ENCODE peak calls at places on chromosomes 6 and 20, in six cellular contexts. V, O, L, R, K and T are unnamed samples.

GRCh38 chr20:34562643-34563042 is 4.1 kb downstream of the MAP1LC3A start:
- DNase-seq in K (no peak), V (peak; percentile 78), O (no peak), R (peak; percentile 31), L (no peak), T (no peak)

GRCh38 chr6:40343318-40343886 is 243.8 kb downstream of the LRFN2 start:
- DNase-seq in K (no peak), L (no peak), O (no peak), R (no peak), V (peak; percentile 4), T (no peak)

GRCh38 chr20:4601630-4602296 is 119.9 kb upstream of the PRND start:
- DNase-seq in R (no peak), L (no peak), V (peak; percentile 44), O (peak; percentile 44), K (no peak), T (no peak)

GRCh38 chr6:40822619-40823018 is 216.4 kb downstream of the UNC5CL start:
- DNase-seq in V (no peak), O (no peak), R (no peak), K (no peak), L (no peak), T (no peak)

GRCh38 chr6:132964868-132965382 is 150.6 kb downstream of the RPS12 start:
- DNase-seq in R (no peak), O (no peak), V (no peak), L (no peak), K (no peak), T (no peak)

GRCh38 chr6:116475151-116475550 is 14.0 kb downstream of the CALHM6 start:
- DNase-seq in K (no peak), R (no peak), V (no peak), O (no peak), L (no peak), T (no peak)

GRCh38 chr20:32574296-32575226 is 10.6 kb downstream of the NOL4L start:
- DNase-seq in K (no peak), V (no peak), O (no peak), R (no peak), L (peak; percentile 85), T (no peak)

GRCh38 chr20:51624157-51624731 is 81.7 kb upstream of the NFATC2 start:
- DNase-seq in R (peak; percentile 59), K (peak; percentile 53), V (peak; percentile 77), L (peak; percentile 84), O (peak; percentile 61), T (no peak)

GRCh38 chr6:105077592-105078463 is 102.0 kb downstream of the POPDC3 start:
- DNase-seq in L (peak; percentile 23), R (peak; percentile 51), K (no peak), O (peak; percentile 44), V (peak; percentile 31), T (no peak)

DNA sequence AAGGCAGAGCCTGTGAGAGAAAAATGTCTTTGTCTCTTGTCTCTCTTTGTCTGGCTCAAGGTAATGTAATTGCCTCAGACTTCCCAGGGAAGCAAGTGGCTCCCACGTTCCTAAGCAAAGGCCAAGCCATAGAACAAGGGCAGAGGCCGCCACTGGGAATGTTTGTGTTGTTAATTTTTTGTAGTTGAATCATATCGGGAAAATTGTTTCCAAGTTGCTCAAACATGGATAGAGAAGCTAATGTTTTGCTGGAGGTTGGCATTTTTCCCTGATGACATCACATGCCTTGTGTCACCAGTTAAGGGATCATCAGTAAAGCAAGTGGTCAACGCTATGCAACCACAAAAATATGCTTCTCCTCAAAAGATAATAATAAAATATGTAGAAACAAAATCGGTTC is 211.5 kb upstream of the FOXA2 start:
- DNase-seq in R (peak; percentile 80), K (no peak), O (peak; percentile 37), L (no peak), V (no peak), T (no peak)
- TF ChIP-seq JUND in R (no peak), K (no peak), O (peak; percentile 22), L (no peak), V (peak; percentile 71), T (no peak)

DNA sequence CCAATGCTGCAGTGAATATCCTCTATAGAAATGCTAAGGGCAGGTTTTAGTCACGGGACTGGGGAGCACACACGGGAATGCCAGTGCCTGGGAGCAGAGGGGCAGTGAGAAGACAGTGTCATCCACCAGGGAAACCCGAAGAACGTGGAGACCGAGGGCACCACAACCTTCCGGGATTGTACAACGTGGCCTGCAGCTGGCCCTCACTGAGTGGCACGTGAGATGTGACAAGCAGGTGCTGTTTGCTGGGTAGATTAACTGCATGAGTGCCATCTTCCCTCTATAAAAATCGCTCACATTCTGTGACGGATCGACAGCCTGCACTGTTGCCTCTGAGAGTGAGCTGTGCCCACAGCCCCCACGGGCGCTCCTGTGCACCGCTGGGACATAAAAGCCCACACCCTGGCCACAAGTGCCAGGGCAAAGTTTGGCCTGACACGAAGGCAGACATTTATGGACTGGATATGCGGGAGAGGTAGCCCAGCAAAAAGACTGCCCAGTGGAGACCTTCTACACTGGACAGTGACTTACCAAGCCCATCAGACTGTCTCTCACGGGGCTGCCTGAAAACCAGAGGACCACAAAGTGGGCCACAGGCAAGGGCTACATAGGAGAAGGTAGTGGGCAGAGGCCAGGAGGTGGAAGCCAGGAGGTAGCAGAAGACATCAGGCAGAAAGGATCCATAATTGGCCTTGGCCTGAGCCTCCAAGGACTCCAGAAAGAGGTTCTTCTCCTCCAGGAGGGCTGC is 63.2 kb downstream of the FGD2 start:
- DNase-seq in K (no peak), R (no peak), O (no peak), V (no peak), L (no peak), T (no peak)
- TF ChIP-seq YY1 in K (no peak), R (no peak), O (no peak), V (no peak), L (no peak), T (no peak)

GRCh38 chr6:53686541-53686940 is 21.0 kb upstream of the KLHL31 start:
- DNase-seq in R (no peak), O (no peak), K (no peak), V (no peak), L (no peak), T (no peak)
- TF ChIP-seq SIN3A in R (no peak), O (no peak), K (no peak), V (no peak), L (no peak), T (no peak)

GRCh38 chr20:13611726-13612125 is 27.0 kb downstream of the TASP1 start:
- DNase-seq in R (no peak), V (no peak), O (no peak), K (no peak), L (no peak), T (no peak)

GRCh38 chr20:13610205-13610604 is 28.5 kb downstream of the TASP1 start:
- DNase-seq in V (peak; percentile 9), O (no peak), K (no peak), L (peak; percentile 12), R (peak; percentile 41), T (no peak)

DNA sequence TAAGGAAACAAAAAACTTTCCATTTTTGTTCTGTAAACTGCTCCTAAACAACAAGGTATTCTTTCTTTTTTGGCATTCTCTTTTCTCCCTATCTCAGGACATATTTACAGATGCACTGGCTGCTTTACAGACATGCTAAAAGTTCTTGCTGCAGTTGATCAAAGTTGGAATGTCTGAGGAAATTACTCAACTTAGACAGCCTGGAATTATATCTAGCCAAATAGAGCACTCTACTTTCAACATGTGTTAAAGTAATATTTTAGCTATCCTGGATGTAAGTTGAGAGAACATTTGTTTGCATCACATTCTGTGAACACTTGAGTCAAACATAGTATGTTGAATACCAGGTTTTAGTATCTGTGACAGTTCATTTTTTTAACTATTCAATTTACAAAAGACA is 24.8 kb downstream of the TASP1 start:
- DNase-seq in R (peak; percentile 35), O (no peak), V (no peak), L (no peak), K (no peak), T (no peak)
- TF ChIP-seq JUND in R (no peak), O (no peak), V (no peak), L (no peak), K (no peak), T (no peak)

GRCh38 chr20:47541355-47541922 is 39.8 kb downstream of the NCOA3 start:
- DNase-seq in L (no peak), V (no peak), O (no peak), K (no peak), R (no peak), T (no peak)

GRCh38 chr20:47543006-47543431 is 41.3 kb downstream of the NCOA3 start:
- DNase-seq in R (no peak), L (peak; percentile 21), O (no peak), V (no peak), K (no peak), T (no peak)

GRCh38 chr20:47544240-47544639 is 42.6 kb downstream of the NCOA3 start:
- DNase-seq in R (no peak), V (no peak), O (no peak), L (no peak), K (no peak), T (no peak)

GRCh38 chr20:47544852-47545251 is 43.2 kb downstream of the NCOA3 start:
- DNase-seq in L (no peak), V (no peak), O (no peak), K (no peak), R (no peak), T (no peak)

DNA sequence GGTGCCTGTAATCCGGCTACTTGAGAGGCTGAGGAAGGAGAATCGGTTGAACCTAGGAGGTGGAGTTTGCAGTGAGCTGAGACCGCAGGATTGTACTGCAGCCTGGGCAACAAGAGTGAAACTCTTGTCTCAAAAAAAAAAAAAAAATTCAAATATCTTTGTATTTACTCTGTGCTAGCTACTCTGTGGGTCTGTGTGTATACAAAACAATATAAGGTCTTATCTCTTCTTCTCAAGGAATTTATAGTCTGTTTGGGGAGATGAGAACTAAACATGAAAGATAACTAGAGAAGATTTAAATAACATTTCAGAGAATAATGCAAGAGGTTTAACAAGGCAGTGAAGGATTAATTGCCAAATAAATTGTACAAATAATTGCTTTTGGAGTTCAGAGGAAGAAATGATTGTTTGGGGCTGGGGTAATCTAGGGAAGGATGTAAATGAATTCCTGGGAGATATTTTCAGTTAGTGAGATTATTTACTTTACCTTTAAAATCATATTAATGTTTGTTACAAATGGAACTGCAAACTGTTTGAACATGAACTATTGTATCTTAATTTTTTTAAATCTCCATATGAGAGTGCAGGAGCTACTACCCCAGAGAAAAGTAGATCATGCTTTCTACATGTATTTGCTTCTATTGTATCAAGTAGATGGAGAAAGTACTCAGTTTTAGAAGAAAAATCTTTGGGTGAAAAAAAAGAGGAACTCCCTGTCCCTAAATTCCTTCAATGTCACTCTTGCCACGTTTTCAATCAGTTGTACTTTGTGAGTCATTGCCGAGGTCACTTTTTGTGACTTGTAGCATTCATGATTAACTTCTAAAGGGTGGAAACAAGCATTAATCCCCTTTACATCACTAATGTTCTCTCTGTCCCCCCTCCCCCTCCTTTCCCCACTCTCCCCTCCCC is 39.0 kb downstream of the NCOA3 start:
- DNase-seq in L (peak; percentile 46), R (peak; percentile 59), K (no peak), V (no peak), O (peak; percentile 24), T (peak; percentile 21)
- TF ChIP-seq YY1 in L (no peak), R (no peak), K (no peak), V (no peak), O (no peak), T (no peak)

GRCh38 chr20:63751471-63752271 is 12.1 kb downstream of the SLC2A4RG start:
- DNase-seq in K (no peak), O (no peak), V (peak; percentile 77), L (no peak), R (no peak), T (no peak)
- TF ChIP-seq SIN3A in K (no peak), O (no peak), V (no peak), L (no peak), R (no peak), T (no peak)

GRCh38 chr6:82056567-82056966 is 191.0 kb downstream of the IBTK start:
- DNase-seq in O (no peak), R (no peak), K (no peak), V (no peak), L (no peak), T (no peak)
- TF ChIP-seq JUND in O (no peak), R (no peak), K (no peak), V (no peak), L (no peak), T (no peak)